ENCODE peak calls at places on chromosome 2, in five cellular contexts. O is fibroblast of lung, Z is adipocyte, F is stomach, G is endothelial cell of umbilical vein. X is an unnamed sample.
A peak's percentile ranks its signal among the peaks of the same experiment; 100 is the strongest.

GRCh38 chr2:208489687-208490086 is 83.1 kb downstream of the PTH2R start:
- DNase-seq in O (no peak), Z (no peak), F (no peak), G (no peak), X (no peak)

GRCh38 chr2:220154243-220154642 is 526.8 kb downstream of the SLC4A3 start:
- DNase-seq in O (no peak), Z (no peak), F (no peak), G (no peak), X (no peak)

GRCh38 chr2:126932966-126933555 is 34.4 kb downstream of the TEX51 start:
- DNase-seq in O (no peak), Z (no peak), F (no peak), G (no peak), X (no peak)

GRCh38 chr2:192196451-192197194 is 1.9 kb upstream of the TMEFF2 start:
- DNase-seq in O (no peak), Z (peak; percentile 25), F (no peak), G (peak; percentile 30), X (no peak)

GRCh38 chr2:235752875-235753274 is 259.0 kb downstream of the AGAP1 start:
- DNase-seq in O (no peak), Z (no peak), F (no peak), G (no peak), X (no peak)

GRCh38 chr2:53945538-53945937 is 25.3 kb downstream of the PSME4 start:
- DNase-seq in O (no peak), Z (peak; percentile 31), F (no peak), G (no peak), X (no peak)

GRCh38 chr2:15053542-15053941 is 421.0 kb downstream of the LRATD1 start:
- DNase-seq in O (no peak), Z (no peak), F (no peak), G (no peak), X (no peak)

GRCh38 chr2:239311132-239312040 is 89.4 kb downstream of the HDAC4 start:
- DNase-seq in O (no peak), Z (no peak), F (peak; percentile 25), G (no peak), X (no peak)

GRCh38 chr2:201924453-201924852 is 109.2 kb upstream of the FZD7 start:
- DNase-seq in O (no peak), Z (no peak), F (no peak), G (no peak), X (no peak)

GRCh38 chr2:147628971-147629421 is 215.8 kb upstream of the ACVR2A start:
- DNase-seq in O (peak; percentile 46), Z (no peak), F (no peak), G (no peak), X (no peak)

GRCh38 chr2:84486436-84487115 is 27.5 kb upstream of the SUCLG1 start:
- DNase-seq in O (peak; percentile 58), Z (peak; percentile 62), F (peak; percentile 83), G (no peak), X (no peak)

GRCh38 chr2:156901373-156902031 is 356.0 kb upstream of the GALNT5 start:
- DNase-seq in O (peak; percentile 61), Z (peak; percentile 54), F (no peak), G (no peak), X (no peak)

GRCh38 chr2:161090401-161090800 is 69.8 kb upstream of the TANK start:
- DNase-seq in O (no peak), Z (no peak), F (peak; percentile 28), G (peak; percentile 90), X (no peak)

GRCh38 chr2:136116813-136117390 is 1.0 kb downstream of the CXCR4 start:
- DNase-seq in O (no peak), Z (no peak), F (peak; percentile 42), G (no peak), X (no peak)

GRCh38 chr2:45610281-45611019 is 617 bp downstream of the SRBD1 start:
- DNase-seq in O (peak; percentile 62), Z (peak; percentile 79), F (peak; percentile 47), G (peak; percentile 80), X (peak; percentile 55)

GRCh38 chr2:166180951-166181812 is 53.4 kb upstream of the SCN1A start:
- DNase-seq in O (peak; percentile 38), Z (peak; percentile 84), F (peak; percentile 54), G (peak; percentile 65), X (peak; percentile 37)

GRCh38 chr2:127771756-127772155 is 39.2 kb downstream of the WDR33 start:
- DNase-seq in O (peak; percentile 90), Z (no peak), F (no peak), G (peak; percentile 10), X (no peak)

GRCh38 chr2:47784349-47784851 is 1.5 kb downstream of the MSH6 start:
- DNase-seq in O (peak; percentile 44), Z (no peak), F (no peak), G (peak; percentile 42), X (no peak)

GRCh38 chr2:26326514-26326913 is 19.4 kb upstream of the SELENOI start:
- DNase-seq in O (peak; percentile 9), Z (no peak), F (no peak), G (no peak), X (no peak)

GRCh38 chr2:235976516-235976915 is 191.7 kb downstream of the GBX2 start:
- DNase-seq in O (no peak), Z (no peak), F (no peak), G (no peak), X (no peak)

GRCh38 chr2:134200024-134200423 is 53.8 kb upstream of the MGAT5 start:
- DNase-seq in O (no peak), Z (no peak), F (no peak), G (no peak), X (no peak)

GRCh38 chr2:169303579-169304285 is 58.6 kb downstream of the LRP2 start:
- DNase-seq in O (no peak), Z (peak; percentile 3), F (no peak), G (peak; percentile 3), X (no peak)

GRCh38 chr2:200624660-200625059 is 38.8 kb downstream of the AOX1 start:
- DNase-seq in O (peak; percentile 52), Z (peak; percentile 65), F (no peak), G (no peak), X (no peak)

GRCh38 chr2:238949710-238950345 is 101.9 kb downstream of the TWIST2 start:
- DNase-seq in O (no peak), Z (no peak), F (no peak), G (no peak), X (no peak)

GRCh38 chr2:40418614-40419013 is 33.3 kb downstream of the SLC8A1 start:
- DNase-seq in O (no peak), Z (no peak), F (no peak), G (no peak), X (peak; percentile 50)

GRCh38 chr2:33238111-33238510 is 238.3 kb upstream of the RASGRP3 start:
- DNase-seq in O (peak; percentile 74), Z (no peak), F (no peak), G (peak; percentile 62), X (no peak)

GRCh38 chr2:226694910-226695309 is 104.7 kb downstream of the IRS1 start:
- DNase-seq in O (peak; percentile 28), Z (no peak), F (no peak), G (no peak), X (no peak)

GRCh38 chr2:108316194-108316880 is 27.6 kb downstream of the SULT1C2 start:
- DNase-seq in O (no peak), Z (no peak), F (no peak), G (no peak), X (no peak)

GRCh38 chr2:192035731-192036442 is 158.8 kb downstream of the TMEFF2 start:
- DNase-seq in O (peak; percentile 51), Z (peak; percentile 86), F (no peak), G (no peak), X (no peak)

GRCh38 chr2:238097201-238097987 is 2.7 kb upstream of the ESPNL start:
- DNase-seq in O (no peak), Z (no peak), F (peak; percentile 21), G (no peak), X (no peak)

GRCh38 chr2:217839750-217840107 is 163.1 kb downstream of the TNS1 start:
- DNase-seq in O (no peak), Z (no peak), F (no peak), G (no peak), X (no peak)

GRCh38 chr2:217839073-217839749 is 163.6 kb downstream of the TNS1 start:
- DNase-seq in O (no peak), Z (no peak), F (no peak), G (no peak), X (no peak)

GRCh38 chr2:217837001-217837491 is 165.7 kb downstream of the TNS1 start:
- DNase-seq in O (peak; percentile 49), Z (peak; percentile 59), F (peak; percentile 52), G (no peak), X (no peak)

GRCh38 chr2:217837530-217837929 is 165.3 kb downstream of the TNS1 start:
- DNase-seq in O (no peak), Z (no peak), F (no peak), G (no peak), X (no peak)

DNA sequence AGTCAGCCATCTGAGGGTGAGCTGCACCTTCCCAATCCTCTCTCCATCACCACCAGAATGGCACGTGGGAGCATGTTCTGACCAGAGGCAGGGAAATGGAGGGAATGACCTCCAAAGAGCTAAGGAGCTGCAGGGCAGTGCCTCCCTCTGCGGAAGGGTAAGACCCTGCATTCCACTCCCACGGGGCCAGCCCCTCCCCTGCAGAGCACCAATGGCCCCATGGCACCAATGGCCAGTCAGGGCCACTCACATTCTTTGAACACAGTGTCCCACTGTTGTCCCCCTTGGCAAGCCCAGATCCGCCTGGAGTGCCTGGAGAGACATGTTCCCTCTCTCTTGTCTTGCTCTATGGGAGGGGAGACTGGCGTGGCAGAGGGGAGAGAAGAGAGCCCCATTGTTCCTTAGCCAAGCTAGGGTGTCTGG is 164.4 kb downstream of the TNS1 start:
- DNase-seq in O (no peak), Z (no peak), F (no peak), G (no peak), X (no peak)
- H3K4me1 ChIP-seq in O (peaks cover 18% of the 10 kb centered on the region), Z (peaks cover 50% of the 10 kb centered on the region), F (peaks cover 81% of the 10 kb centered on the region), G (no peaks in the 10 kb centered on the region), X (no peaks in the 10 kb centered on the region)

GRCh38 chr2:3376821-3377220 is 797 bp downstream of the EIPR1 start:
- DNase-seq in O (no peak), Z (no peak), F (no peak), G (no peak), X (no peak)
- H3K4me1 ChIP-seq in O (peaks cover 11% of the 10 kb centered on the region), Z (peaks cover 26% of the 10 kb centered on the region), F (peaks cover 45% of the 10 kb centered on the region), G (peaks cover 26% of the 10 kb centered on the region), X (peaks cover 7% of the 10 kb centered on the region)

DNA sequence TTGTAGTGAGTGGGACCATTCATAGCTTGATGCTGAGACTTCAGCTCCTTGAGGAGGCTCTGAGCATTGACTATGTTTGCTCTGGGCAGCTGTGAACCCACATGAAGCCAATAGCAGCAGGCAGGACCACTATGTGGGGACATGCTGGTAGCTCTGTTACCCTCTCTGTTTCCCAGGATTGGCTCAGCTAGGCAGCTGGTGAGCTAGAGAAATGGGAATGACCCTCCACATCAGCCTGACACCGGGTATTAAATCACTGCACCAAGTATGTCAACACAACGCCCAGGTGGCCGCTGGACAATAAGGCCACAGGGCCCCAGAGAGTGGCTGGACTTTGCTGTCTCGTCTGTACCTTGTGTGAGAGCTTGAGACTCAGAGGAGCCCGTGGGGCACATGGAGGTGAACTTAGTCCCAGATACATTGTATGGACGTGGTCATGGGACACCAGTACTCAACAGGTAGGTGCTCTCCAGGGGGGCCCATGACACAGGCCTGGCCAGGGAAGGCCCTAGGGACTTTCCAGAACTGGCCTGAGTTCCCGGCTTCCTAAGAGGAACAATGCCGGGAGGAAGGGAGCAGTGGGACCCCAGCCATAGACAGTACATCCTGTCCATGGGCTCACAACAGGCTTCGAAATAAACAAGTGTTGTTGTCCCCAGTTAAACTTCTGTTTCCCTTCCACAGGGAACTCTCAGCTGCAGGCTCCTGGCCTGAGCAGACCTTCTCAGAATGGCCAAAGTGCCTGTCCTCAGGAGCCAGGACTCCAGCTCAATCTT is 35.2 kb downstream of the HS1BP3 start:
- DNase-seq in O (no peak), Z (no peak), F (peak; percentile 25), G (peak; percentile 70), X (peak; percentile 4)
- H3K4me1 ChIP-seq in O (peaks cover 39% of the 10 kb centered on the region), Z (peaks cover 74% of the 10 kb centered on the region), F (peaks cover 98% of the 10 kb centered on the region), G (peaks cover 48% of the 10 kb centered on the region), X (peaks cover 50% of the 10 kb centered on the region)

GRCh38 chr2:18898271-18898670 is 308.9 kb upstream of the NT5C1B start:
- DNase-seq in O (no peak), Z (no peak), F (no peak), G (no peak), X (no peak)
- H3K4me1 ChIP-seq in O (peaks cover 11% of the 10 kb centered on the region), Z (peaks cover 64% of the 10 kb centered on the region), F (peaks cover 12% of the 10 kb centered on the region), G (no peaks in the 10 kb centered on the region), X (no peaks in the 10 kb centered on the region)

X was measured in BE2C.